ENCODE peak calls at places on chromosomes 3 and 15, in ten cellular contexts. K is cardiac fibroblast, O is Peyer's patch, Y is AG04449, D is GM13977, S is psoas muscle, T is upper lobe of right lung, Z is glutamatergic neuron, A is AG04450, U is GM10248. H is an unnamed sample.
A peak's percentile ranks its signal among the peaks of the same experiment; 100 is the strongest.

GRCh38 chr3:193240850-193241706 is at the start of gene PLAAT1:
- DNase-seq in K (peak; percentile 49), O (peak; percentile 47), Y (no peak), D (peak; percentile 84), S (peak; percentile 80), T (peak; percentile 83), Z (peak; percentile 82), A (no peak), U (peak; percentile 66), H (peak; percentile 81)

GRCh38 chr3:21893250-21893649 is 142.2 kb upstream of the ZNF385D start:
- DNase-seq in K (peak; percentile 41), O (no peak), Y (no peak), D (no peak), S (no peak), T (no peak), Z (no peak), A (no peak), U (no peak), H (no peak)

GRCh38 chr15:89817701-89818280 is 3.1 kb upstream of the ANPEP start:
- DNase-seq in K (peak; percentile 40), O (no peak), Y (no peak), D (no peak), S (no peak), T (no peak), Z (no peak), A (no peak), U (no peak), H (peak; percentile 3)

GRCh38 chr3:195154793-195155535 is 116.0 kb downstream of the XXYLT1 start:
- DNase-seq in K (peak; percentile 97), O (peak; percentile 80), Y (peak; percentile 66), D (peak; percentile 63), S (peak; percentile 82), T (peak; percentile 93), Z (no peak), A (peak; percentile 88), U (peak; percentile 65), H (peak; percentile 88)

GRCh38 chr15:60374628-60375081 is 23.1 kb downstream of the ANXA2 start:
- DNase-seq in K (peak; percentile 85), O (peak; percentile 58), Y (peak; percentile 85), D (no peak), S (peak; percentile 64), T (peak; percentile 64), Z (no peak), A (peak; percentile 93), U (no peak), H (no peak)

GRCh38 chr15:75024102-75024636 is 779 bp downstream of the PPCDC start:
- DNase-seq in K (peak; percentile 48), O (no peak), Y (no peak), D (peak; percentile 51), S (no peak), T (no peak), Z (no peak), A (no peak), U (no peak), H (no peak)

GRCh38 chr3:46709721-46710120 is 7.9 kb downstream of the PRSS50 start:
- DNase-seq in K (no peak), O (peak; percentile 30), Y (no peak), D (no peak), S (no peak), T (peak; percentile 40), Z (no peak), A (no peak), U (no peak), H (peak; percentile 52)

GRCh38 chr15:101201411-101202174 is 50.3 kb downstream of the CHSY1 start:
- DNase-seq in K (peak; percentile 98), O (peak; percentile 82), Y (peak; percentile 93), D (no peak), S (peak; percentile 89), T (peak; percentile 78), Z (peak; percentile 70), A (peak; percentile 93), U (no peak), H (peak; percentile 84)

GRCh38 chr3:38152660-38153059 is 12.7 kb upstream of the OXSR1 start:
- DNase-seq in K (no peak), O (no peak), Y (no peak), D (no peak), S (no peak), T (no peak), Z (no peak), A (no peak), U (no peak), H (no peak)

GRCh38 chr3:38149701-38150100 is 11.2 kb downstream of the MYD88 start:
- DNase-seq in K (no peak), O (no peak), Y (no peak), D (no peak), S (no peak), T (no peak), Z (no peak), A (no peak), U (no peak), H (no peak)

GRCh38 chr3:38151667-38152265 is 13.3 kb downstream of the MYD88 start:
- DNase-seq in K (no peak), O (no peak), Y (no peak), D (no peak), S (no peak), T (no peak), Z (no peak), A (no peak), U (no peak), H (no peak)

GRCh38 chr3:38153221-38153620 is 12.1 kb upstream of the OXSR1 start:
- DNase-seq in K (no peak), O (no peak), Y (no peak), D (no peak), S (no peak), T (no peak), Z (no peak), A (no peak), U (no peak), H (no peak)

GRCh38 chr3:38150780-38151528 is 12.5 kb downstream of the MYD88 start:
- DNase-seq in K (no peak), O (no peak), Y (no peak), D (no peak), S (no peak), T (no peak), Z (no peak), A (no peak), U (no peak), H (no peak)
- TF ChIP-seq CTCF in K (no peak), O (no peak), Y (no peak), D (no peak), S (no peak), T (peak; percentile 7), Z (no peak), A (peak; percentile 17), U (peak; percentile 18), H (no peak)

GRCh38 chr15:90887037-90887481 is 2.8 kb downstream of the FES start:
- DNase-seq in K (no peak), O (no peak), Y (no peak), D (no peak), S (no peak), T (no peak), Z (no peak), A (no peak), U (no peak), H (peak; percentile 76)

GRCh38 chr15:90883971-90884718 is at the start of gene FES:
- DNase-seq in K (peak; percentile 74), O (peak; percentile 74), Y (no peak), D (peak; percentile 41), S (peak; percentile 71), T (peak; percentile 92), Z (no peak), A (no peak), U (peak; percentile 41), H (peak; percentile 96)

GRCh38 chr15:90885432-90886290 is 1.4 kb downstream of the FES start:
- DNase-seq in K (peak; percentile 77), O (peak; percentile 91), Y (no peak), D (peak; percentile 81), S (peak; percentile 80), T (peak; percentile 91), Z (peak; percentile 89), A (peak; percentile 24), U (peak; percentile 80), H (peak; percentile 95)

GRCh38 chr15:90884719-90885431 is 571 bp downstream of the FES start:
- DNase-seq in K (no peak), O (no peak), Y (no peak), D (no peak), S (no peak), T (no peak), Z (no peak), A (no peak), U (no peak), H (peak; percentile 82)

DNA sequence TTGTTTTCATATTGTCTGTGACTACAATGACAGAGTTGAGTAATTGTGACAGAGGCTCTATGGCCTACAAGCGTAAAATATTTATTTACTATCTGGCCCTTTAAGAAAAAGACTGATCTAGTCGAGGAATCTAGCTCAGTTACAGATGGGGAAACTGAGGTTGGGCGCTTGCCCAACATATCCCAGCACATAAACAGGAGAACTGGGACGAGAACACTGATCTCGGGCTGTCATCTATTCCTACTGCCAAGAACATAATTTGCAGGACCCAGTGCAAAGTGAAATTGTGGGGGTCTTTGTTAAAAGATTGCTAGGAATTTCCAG is 1.9 kb downstream of the FES start:
- DNase-seq in K (no peak), O (no peak), Y (no peak), D (no peak), S (no peak), T (no peak), Z (no peak), A (no peak), U (no peak), H (no peak)
- TF ChIP-seq CTCF in K (no peak), O (no peak), Y (no peak), D (no peak), S (no peak), T (no peak), Z (peak; percentile 45), A (no peak), U (no peak), H (no peak)

GRCh38 chr3:148464246-148464645 is 233.5 kb upstream of the AGTR1 start:
- DNase-seq in K (peak; percentile 5), O (no peak), Y (no peak), D (no peak), S (no peak), T (no peak), Z (no peak), A (no peak), U (no peak), H (no peak)

GRCh38 chr3:148460686-148461085 is 237.0 kb upstream of the AGTR1 start:
- DNase-seq in K (no peak), O (no peak), Y (no peak), D (no peak), S (no peak), T (no peak), Z (no peak), A (no peak), U (no peak), H (no peak)

GRCh38 chr3:148455098-148455497 is 242.6 kb upstream of the AGTR1 start:
- DNase-seq in K (no peak), O (no peak), Y (no peak), D (no peak), S (no peak), T (no peak), Z (no peak), A (no peak), U (no peak), H (no peak)

DNA sequence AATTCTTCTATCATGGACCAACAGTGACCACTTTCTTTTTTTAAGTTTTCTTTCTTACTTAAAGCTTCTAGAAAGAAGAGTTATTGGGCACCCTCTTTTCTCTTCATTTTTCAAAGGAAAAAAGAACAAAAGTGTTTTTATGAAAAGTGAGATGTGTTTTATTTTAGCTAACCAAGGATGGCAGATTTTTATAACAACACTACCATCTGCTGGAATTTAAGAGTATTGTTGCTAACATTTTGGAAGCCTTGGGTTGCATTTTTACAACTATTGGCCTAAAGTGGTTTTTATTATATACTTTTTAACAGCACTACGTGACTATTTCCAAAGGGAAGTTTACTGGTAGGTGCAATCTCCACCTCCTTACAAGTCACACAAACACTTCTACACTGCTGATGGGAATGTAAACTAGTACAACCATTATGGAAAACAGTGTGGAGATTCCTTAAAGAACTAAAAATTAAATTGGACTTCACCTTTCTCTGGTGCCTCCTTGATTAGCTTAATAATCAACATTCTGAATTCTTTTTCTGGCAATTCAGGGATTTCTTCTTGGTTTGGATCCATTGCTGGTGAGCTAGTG is 237.7 kb upstream of the AGTR1 start:
- DNase-seq in K (peak; percentile 6), O (no peak), Y (no peak), D (no peak), S (no peak), T (no peak), Z (no peak), A (no peak), U (peak; percentile 12), H (no peak)
- TF ChIP-seq CTCF in K (peak; percentile 40), O (no peak), Y (no peak), D (peak; percentile 43), S (peak; percentile 37), T (peak; percentile 34), Z (peak; percentile 4), A (peak; percentile 41), U (peak; percentile 30), H (peak; percentile 22)

DNA sequence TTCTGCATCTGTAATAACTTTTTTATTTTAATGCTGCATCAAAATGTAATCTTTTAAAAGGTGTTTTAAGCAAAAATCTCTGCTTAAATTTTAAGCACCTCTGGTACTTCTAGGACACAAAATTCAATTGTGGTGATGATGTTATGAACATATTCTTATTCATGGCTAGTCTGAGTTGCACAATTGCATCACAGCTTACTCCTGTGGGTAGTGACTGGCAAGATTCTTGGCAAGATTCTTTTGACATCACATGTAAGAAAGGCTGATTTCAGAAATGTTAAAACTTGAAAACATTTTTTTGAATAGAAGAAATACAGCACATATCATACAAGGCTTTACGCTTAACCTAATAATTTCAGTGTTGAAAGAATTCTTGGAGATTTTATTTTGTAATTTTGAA is 35.7 kb downstream of the IQCH start:
- DNase-seq in K (peak; percentile 29), O (no peak), Y (no peak), D (no peak), S (no peak), T (no peak), Z (no peak), A (no peak), U (no peak), H (no peak)
- TF ChIP-seq CTCF in K (no peak), O (no peak), Y (no peak), D (no peak), S (no peak), T (no peak), Z (no peak), A (no peak), U (no peak), H (no peak)